ENCODE peak calls at places on chromosome 1, in seven cellular contexts. U is naive thymus-derived CD8-positive, alpha-beta T cell; W is T-helper 9 cell; A is transverse colon; R is GM12892; V is 8988T; J is stimulated activated CD8-positive, alpha-beta memory T cell treated with anti-CD3 and anti-CD28 coated beads, Interleukin-4, amount 100 ng/mL, for 4 hours. Z is an unnamed sample.

GRCh38 chr1:22133928-22134324 is 9.0 kb downstream of the WNT4 start:
- DNase-seq in V (no peak), J (no peak), W (no peak), A (no peak), R (no peak), U (no peak), Z (no peak)

GRCh38 chr1:41935226-41935625 is 16.5 kb upstream of the HIVEP3 start:
- DNase-seq in W (no peak), V (no peak), U (no peak), R (no peak), J (no peak), A (no peak), Z (no peak)

GRCh38 chr1:51555866-51556619 is 37.0 kb upstream of the EPS15 start:
- DNase-seq in A (no peak), R (no peak), U (no peak), W (no peak), J (no peak), V (no peak), Z (no peak)

GRCh38 chr1:245812278-245812677 is 657.5 kb downstream of the KIF26B start:
- DNase-seq in A (no peak), W (no peak), R (no peak), U (no peak), V (no peak), J (no peak), Z (no peak)

GRCh38 chr1:241612533-241613505 is 27.4 kb downstream of the CHML start:
- DNase-seq in V (no peak), R (no peak), A (no peak), U (no peak), W (no peak), J (no peak), Z (peak)

GRCh38 chr1:160726114-160726497 is 12.9 kb upstream of the SLAMF7 start:
- DNase-seq in V (no peak), U (no peak), J (no peak), R (no peak), W (no peak), A (no peak), Z (no peak)

GRCh38 chr1:223739366-223740057 is 27.2 kb downstream of the CAPN2 start:
- DNase-seq in W (no peak), J (no peak), A (peak), U (no peak), V (no peak), R (no peak), Z (peak)

GRCh38 chr1:86938450-86938849 is 24.0 kb downstream of the HS2ST1 start:
- DNase-seq in R (no peak), A (no peak), W (no peak), J (no peak), U (no peak), V (no peak), Z (no peak)

GRCh38 chr1:145977486-145978476 is 13.3 kb downstream of the POLR3GL start:
- DNase-seq in V (peak), W (peak), R (peak), U (peak), A (peak), J (no peak), Z (peak)

GRCh38 chr1:41846595-41846994 is 72.1 kb downstream of the HIVEP3 start:
- DNase-seq in J (no peak), V (no peak), R (no peak), A (no peak), W (no peak), U (no peak), Z (no peak)

GRCh38 chr1:61496501-61496900 is 228.4 kb downstream of the TM2D1 start:
- DNase-seq in A (no peak), U (no peak), J (no peak), R (no peak), W (no peak), V (no peak), Z (no peak)

GRCh38 chr1:15835205-15835740 is 12.2 kb upstream of the SPEN start:
- DNase-seq in J (no peak), V (no peak), R (no peak), A (peak), W (no peak), U (no peak), Z (no peak)

GRCh38 chr1:99603699-99604595 is 42.0 kb upstream of the PALMD start:
- DNase-seq in J (no peak), W (no peak), R (no peak), V (no peak), U (no peak), A (no peak), Z (no peak)

Z was measured in mucosa of gallbladder.